ENCODE peak calls at places on chromosomes 1 and 21, in six cellular contexts. One of them, this sample, is unnamed.

GRCh38 chr21:35868005-35868868 is 192.1 kb downstream of the SETD4 start:
- DNase-seq in A549: no peak
- DNase-seq in Panc1: no peak
- DNase-seq in ovary: no peak
- DNase-seq in suprapubic skin: no peak
- DNase-seq in tibial nerve: no peak
- DNase-seq in this sample: no peak

GRCh38 chr1:36273024-36273423 is 33.1 kb upstream of the SH3D21 start:
- DNase-seq in A549: no peak
- DNase-seq in Panc1: no peak
- DNase-seq in ovary: no peak
- DNase-seq in suprapubic skin: no peak
- DNase-seq in tibial nerve: no peak
- DNase-seq in this sample: no peak

GRCh38 chr1:11712285-11712684 is 20.8 kb downstream of the DRAXIN start:
- DNase-seq in A549: no peak
- DNase-seq in Panc1: no peak
- DNase-seq in ovary: no peak
- DNase-seq in suprapubic skin: no peak
- DNase-seq in tibial nerve: no peak
- DNase-seq in this sample: no peak

GRCh38 chr1:41474490-41475271 is 9.8 kb downstream of the EDN2 start:
- DNase-seq in A549: no peak
- DNase-seq in Panc1: no peak
- DNase-seq in ovary: peak
- DNase-seq in suprapubic skin: peak
- DNase-seq in tibial nerve: no peak
- DNase-seq in this sample: no peak

GRCh38 chr1:62508187-62508758 is 71.4 kb downstream of the USP1 start:
- DNase-seq in A549: peak
- DNase-seq in Panc1: peak
- DNase-seq in ovary: no peak
- DNase-seq in suprapubic skin: no peak
- DNase-seq in tibial nerve: peak
- DNase-seq in this sample: peak

GRCh38 chr1:212683357-212683722 is 16.3 kb downstream of the BATF3 start:
- DNase-seq in A549: no peak
- DNase-seq in Panc1: no peak
- DNase-seq in ovary: no peak
- DNase-seq in suprapubic skin: no peak
- DNase-seq in tibial nerve: no peak
- DNase-seq in this sample: no peak

GRCh38 chr1:156750932-156751723 is at the start of gene HDGF:
- DNase-seq in A549: no peak
- DNase-seq in Panc1: no peak
- DNase-seq in ovary: peak
- DNase-seq in suprapubic skin: peak
- DNase-seq in tibial nerve: peak
- DNase-seq in this sample: no peak

GRCh38 chr1:180953291-180953747 is 40.6 kb downstream of the KIAA1614 start:
- DNase-seq in A549: no peak
- DNase-seq in Panc1: no peak
- DNase-seq in ovary: peak
- DNase-seq in suprapubic skin: no peak
- DNase-seq in tibial nerve: no peak
- DNase-seq in this sample: peak

DNA sequence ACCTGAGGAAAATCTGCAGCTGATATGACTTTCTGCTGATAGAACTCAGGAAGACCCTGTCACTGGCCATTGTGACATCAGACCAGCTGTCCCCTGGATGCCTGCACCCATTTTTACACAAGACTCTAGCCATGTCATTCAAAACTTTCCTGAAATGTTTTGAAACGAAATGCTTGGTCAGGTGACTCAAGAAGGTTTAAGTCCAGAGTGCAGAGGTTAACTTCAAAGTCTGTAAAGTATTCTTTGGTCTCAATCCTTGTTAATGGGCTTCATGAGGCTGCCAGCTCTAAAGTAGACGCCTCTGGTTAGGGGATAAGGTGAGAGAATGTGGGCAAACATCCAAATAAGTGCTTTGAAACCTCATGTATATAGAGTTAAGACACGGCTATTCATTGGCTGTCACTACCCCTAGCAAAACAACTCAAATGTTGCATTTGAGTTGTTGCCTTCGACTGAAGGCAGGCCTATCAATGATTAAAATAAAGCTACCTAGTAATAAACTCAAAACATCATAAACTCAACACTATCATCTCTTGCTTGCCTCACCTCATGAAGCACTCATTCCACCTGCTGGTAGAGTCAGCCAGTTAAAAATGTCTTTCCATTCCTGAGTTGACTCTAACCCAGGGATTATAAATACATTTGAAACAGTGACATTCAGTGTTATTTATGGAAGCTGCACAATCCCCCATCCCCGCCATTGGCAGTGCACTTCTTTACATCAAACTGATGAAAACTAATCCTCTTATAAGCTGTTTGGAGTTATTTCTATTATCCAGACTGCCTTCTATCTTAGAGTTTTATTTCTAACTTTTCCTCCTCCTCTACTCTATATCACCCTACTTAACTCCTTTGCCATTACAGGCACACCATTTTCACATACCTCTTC is 26.0 kb downstream of the RABIF start:
- DNase-seq in A549: no peak
- DNase-seq in Panc1: no peak
- DNase-seq in ovary: no peak
- DNase-seq in suprapubic skin: no peak
- DNase-seq in tibial nerve: no peak
- DNase-seq in this sample: no peak
- TF ChIP-seq CTCF in A549: no peak
- TF ChIP-seq CTCF in Panc1: no peak
- TF ChIP-seq CTCF in ovary: no peak
- TF ChIP-seq CTCF in suprapubic skin: no peak
- TF ChIP-seq CTCF in tibial nerve: no peak
- TF ChIP-seq CTCF in this sample: no peak

GRCh38 chr21:14382835-14383595 is at the start of gene HSPA13:
- DNase-seq in A549: peak
- DNase-seq in Panc1: peak
- DNase-seq in ovary: peak
- DNase-seq in suprapubic skin: peak
- DNase-seq in tibial nerve: peak
- DNase-seq in this sample: peak
- TF ChIP-seq CTCF in A549: no peak
- TF ChIP-seq CTCF in Panc1: no peak
- TF ChIP-seq CTCF in ovary: no peak
- TF ChIP-seq CTCF in suprapubic skin: no peak
- TF ChIP-seq CTCF in tibial nerve: no peak
- TF ChIP-seq CTCF in this sample: no peak

DNA sequence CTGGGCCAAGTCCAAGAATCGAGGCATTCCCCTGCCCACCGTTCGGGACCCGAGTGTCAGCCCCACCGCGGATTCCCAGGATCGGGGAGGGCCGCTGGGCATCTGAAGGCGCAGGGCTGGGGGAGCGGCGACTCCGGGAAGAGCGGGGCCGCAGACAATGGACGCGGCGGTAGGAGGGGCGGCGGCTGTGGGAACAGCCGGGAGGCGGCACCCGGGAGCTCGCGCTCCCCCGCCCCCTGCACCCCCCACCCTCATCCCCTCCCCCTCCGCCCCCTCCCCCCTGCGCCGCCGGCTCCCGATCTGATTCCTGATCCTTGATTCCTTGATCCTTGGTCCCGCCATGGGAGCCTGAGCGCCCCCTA is at the start of gene VANGL2:
- DNase-seq in A549: peak
- DNase-seq in Panc1: no peak
- DNase-seq in ovary: peak
- DNase-seq in suprapubic skin: no peak
- DNase-seq in tibial nerve: peak
- DNase-seq in this sample: no peak
- TF ChIP-seq CTCF in A549: no peak
- TF ChIP-seq CTCF in Panc1: no peak
- TF ChIP-seq CTCF in ovary: no peak
- TF ChIP-seq CTCF in suprapubic skin: no peak
- TF ChIP-seq CTCF in tibial nerve: peak
- TF ChIP-seq CTCF in this sample: no peak

GRCh38 chr1:16028237-16029002 is 6.6 kb downstream of the CLCNKA start:
- DNase-seq in A549: no peak
- DNase-seq in Panc1: no peak
- DNase-seq in ovary: peak
- DNase-seq in suprapubic skin: no peak
- DNase-seq in tibial nerve: no peak
- DNase-seq in this sample: no peak
- TF ChIP-seq CTCF in A549: no peak
- TF ChIP-seq CTCF in Panc1: no peak
- TF ChIP-seq CTCF in ovary: no peak
- TF ChIP-seq CTCF in suprapubic skin: no peak
- TF ChIP-seq CTCF in tibial nerve: no peak
- TF ChIP-seq CTCF in this sample: no peak

GRCh38 chr1:3409737-3410434 is 44.6 kb upstream of the ARHGEF16 start:
- DNase-seq in A549: peak
- DNase-seq in Panc1: no peak
- DNase-seq in ovary: peak
- DNase-seq in suprapubic skin: no peak
- DNase-seq in tibial nerve: peak
- DNase-seq in this sample: peak
- TF ChIP-seq CTCF in A549: peak
- TF ChIP-seq CTCF in Panc1: peak
- TF ChIP-seq CTCF in ovary: peak
- TF ChIP-seq CTCF in suprapubic skin: peak
- TF ChIP-seq CTCF in tibial nerve: peak
- TF ChIP-seq CTCF in this sample: peak

This sample was measured in LNCaP clone FGC.